ENCODE peak calls at places on chromosomes 11 and 22, in ten cellular contexts. One of them, this sample, is unnamed. For H3K9me3, the result is how much of the 10 kb centered on the place peaks cover.

GRCh38 chr11:60857378-60858232 is 1.9 kb upstream of the PTGDR2 start:
- DNase-seq in suprapubic skin: no peak
- DNase-seq in upper lobe of left lung: no peak
- DNase-seq in transverse colon: no peak
- DNase-seq in SK-N-SH: no peak
- DNase-seq in HepG2: no peak
- DNase-seq in stomach: no peak
- DNase-seq in K562: peak
- DNase-seq in Panc1: no peak
- DNase-seq in H1: no peak
- DNase-seq in this sample: peak

GRCh38 chr11:37695283-37695682 is 1097.2 kb upstream of the RAG2 start:
- DNase-seq in suprapubic skin: no peak
- DNase-seq in upper lobe of left lung: no peak
- DNase-seq in transverse colon: no peak
- DNase-seq in SK-N-SH: no peak
- DNase-seq in HepG2: no peak
- DNase-seq in stomach: no peak
- DNase-seq in K562: no peak
- DNase-seq in Panc1: no peak
- DNase-seq in H1: no peak
- DNase-seq in this sample: no peak

GRCh38 chr11:78221396-78222315 is 32.9 kb downstream of the USP35 start:
- DNase-seq in suprapubic skin: peak
- DNase-seq in upper lobe of left lung: no peak
- DNase-seq in transverse colon: no peak
- DNase-seq in SK-N-SH: no peak
- DNase-seq in HepG2: no peak
- DNase-seq in stomach: no peak
- DNase-seq in K562: no peak
- DNase-seq in Panc1: no peak
- DNase-seq in H1: no peak
- DNase-seq in this sample: no peak

GRCh38 chr11:117888140-117888561 is 11.7 kb upstream of the FXYD6 start:
- DNase-seq in suprapubic skin: no peak
- DNase-seq in upper lobe of left lung: no peak
- DNase-seq in transverse colon: no peak
- DNase-seq in SK-N-SH: no peak
- DNase-seq in HepG2: no peak
- DNase-seq in stomach: no peak
- DNase-seq in K562: no peak
- DNase-seq in Panc1: no peak
- DNase-seq in H1: no peak
- DNase-seq in this sample: no peak

GRCh38 chr11:34180045-34180813 is 74.8 kb downstream of the NAT10 start:
- DNase-seq in suprapubic skin: no peak
- DNase-seq in upper lobe of left lung: no peak
- DNase-seq in transverse colon: no peak
- DNase-seq in SK-N-SH: no peak
- DNase-seq in HepG2: no peak
- DNase-seq in stomach: no peak
- DNase-seq in K562: no peak
- DNase-seq in Panc1: no peak
- DNase-seq in H1: no peak
- DNase-seq in this sample: no peak

GRCh38 chr11:12680246-12680939 is 6.2 kb downstream of the TEAD1 start:
- DNase-seq in suprapubic skin: peak
- DNase-seq in upper lobe of left lung: peak
- DNase-seq in transverse colon: peak
- DNase-seq in SK-N-SH: peak
- DNase-seq in HepG2: peak
- DNase-seq in stomach: peak
- DNase-seq in K562: peak
- DNase-seq in Panc1: no peak
- DNase-seq in H1: peak
- DNase-seq in this sample: no peak

GRCh38 chr11:104073950-104074349 is 37.5 kb downstream of the DDI1 start:
- DNase-seq in suprapubic skin: no peak
- DNase-seq in upper lobe of left lung: no peak
- DNase-seq in transverse colon: no peak
- DNase-seq in SK-N-SH: no peak
- DNase-seq in HepG2: no peak
- DNase-seq in stomach: no peak
- DNase-seq in K562: no peak
- DNase-seq in Panc1: no peak
- DNase-seq in H1: no peak
- DNase-seq in this sample: no peak

GRCh38 chr11:15841898-15842297 is 514.4 kb downstream of the SOX6 start:
- DNase-seq in suprapubic skin: no peak
- DNase-seq in upper lobe of left lung: no peak
- DNase-seq in transverse colon: peak
- DNase-seq in SK-N-SH: peak
- DNase-seq in HepG2: no peak
- DNase-seq in stomach: no peak
- DNase-seq in K562: no peak
- DNase-seq in Panc1: no peak
- DNase-seq in H1: no peak
- DNase-seq in this sample: no peak

GRCh38 chr11:122981388-122982264 is at the start of gene BSX:
- DNase-seq in suprapubic skin: peak
- DNase-seq in upper lobe of left lung: peak
- DNase-seq in transverse colon: peak
- DNase-seq in SK-N-SH: no peak
- DNase-seq in HepG2: peak
- DNase-seq in stomach: peak
- DNase-seq in K562: peak
- DNase-seq in Panc1: no peak
- DNase-seq in H1: peak
- DNase-seq in this sample: no peak
- H3K9me3 ChIP-seq in suprapubic skin: under half
- H3K9me3 ChIP-seq in upper lobe of left lung: under half
- H3K9me3 ChIP-seq in transverse colon: under half
- H3K9me3 ChIP-seq in SK-N-SH: under half
- H3K9me3 ChIP-seq in HepG2: under half
- H3K9me3 ChIP-seq in stomach: under half
- H3K9me3 ChIP-seq in K562: under half
- H3K9me3 ChIP-seq in Panc1: under half
- H3K9me3 ChIP-seq in H1: under half
- H3K9me3 ChIP-seq in this sample: under half

GRCh38 chr11:506950-507726 is at the start of gene RNH1:
- DNase-seq in suprapubic skin: peak
- DNase-seq in upper lobe of left lung: peak
- DNase-seq in transverse colon: peak
- DNase-seq in SK-N-SH: peak
- DNase-seq in HepG2: peak
- DNase-seq in stomach: peak
- DNase-seq in K562: peak
- DNase-seq in Panc1: peak
- DNase-seq in H1: peak
- DNase-seq in this sample: peak

GRCh38 chr11:506238-506949 is 648 bp downstream of the RNH1 start:
- DNase-seq in suprapubic skin: peak
- DNase-seq in upper lobe of left lung: peak
- DNase-seq in transverse colon: peak
- DNase-seq in SK-N-SH: peak
- DNase-seq in HepG2: peak
- DNase-seq in stomach: peak
- DNase-seq in K562: peak
- DNase-seq in Panc1: peak
- DNase-seq in H1: peak
- DNase-seq in this sample: peak

GRCh38 chr11:504053-504993 is 2.7 kb downstream of the RNH1 start:
- DNase-seq in suprapubic skin: peak
- DNase-seq in upper lobe of left lung: peak
- DNase-seq in transverse colon: peak
- DNase-seq in SK-N-SH: no peak
- DNase-seq in HepG2: no peak
- DNase-seq in stomach: peak
- DNase-seq in K562: peak
- DNase-seq in Panc1: no peak
- DNase-seq in H1: no peak
- DNase-seq in this sample: peak

GRCh38 chr11:503179-503981 is 3.7 kb downstream of the RNH1 start:
- DNase-seq in suprapubic skin: peak
- DNase-seq in upper lobe of left lung: peak
- DNase-seq in transverse colon: peak
- DNase-seq in SK-N-SH: no peak
- DNase-seq in HepG2: no peak
- DNase-seq in stomach: no peak
- DNase-seq in K562: peak
- DNase-seq in Panc1: no peak
- DNase-seq in H1: no peak
- DNase-seq in this sample: peak

DNA sequence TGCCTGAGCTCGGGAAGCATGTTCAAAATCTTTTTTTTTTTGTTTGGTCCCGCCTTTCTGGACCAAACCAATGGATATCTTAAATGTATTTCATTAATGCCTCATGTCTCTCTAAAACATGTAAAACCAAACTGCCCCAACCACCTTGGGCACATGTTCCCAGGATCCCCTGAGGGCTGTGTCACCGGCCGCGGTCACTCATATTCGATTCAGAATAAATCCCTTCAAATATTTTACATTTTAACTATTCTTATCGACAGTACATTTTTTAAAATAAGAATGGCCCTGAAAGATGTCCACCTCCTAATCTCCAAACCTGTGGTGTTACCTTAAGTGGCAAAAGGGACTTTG is 2.1 kb downstream of the RNH1 start:
- DNase-seq in suprapubic skin: no peak
- DNase-seq in upper lobe of left lung: no peak
- DNase-seq in transverse colon: no peak
- DNase-seq in SK-N-SH: no peak
- DNase-seq in HepG2: no peak
- DNase-seq in stomach: no peak
- DNase-seq in K562: no peak
- DNase-seq in Panc1: no peak
- DNase-seq in H1: no peak
- DNase-seq in this sample: no peak
- H3K27ac ChIP-seq in suprapubic skin: peak
- H3K27ac ChIP-seq in upper lobe of left lung: peak
- H3K27ac ChIP-seq in transverse colon: peak
- H3K27ac ChIP-seq in SK-N-SH: no peak
- H3K27ac ChIP-seq in HepG2: no peak
- H3K27ac ChIP-seq in stomach: peak
- H3K27ac ChIP-seq in K562: peak
- H3K27ac ChIP-seq in Panc1: peak
- H3K27ac ChIP-seq in H1: no peak
- H3K27ac ChIP-seq in this sample: peak

GRCh38 chr11:121927359-121927758 is 188.7 kb downstream of the BLID start:
- DNase-seq in suprapubic skin: no peak
- DNase-seq in upper lobe of left lung: no peak
- DNase-seq in transverse colon: no peak
- DNase-seq in SK-N-SH: no peak
- DNase-seq in HepG2: no peak
- DNase-seq in stomach: no peak
- DNase-seq in K562: no peak
- DNase-seq in Panc1: no peak
- DNase-seq in H1: no peak
- DNase-seq in this sample: no peak

GRCh38 chr11:121930004-121930965 is 185.7 kb downstream of the BLID start:
- DNase-seq in suprapubic skin: no peak
- DNase-seq in upper lobe of left lung: no peak
- DNase-seq in transverse colon: no peak
- DNase-seq in SK-N-SH: no peak
- DNase-seq in HepG2: no peak
- DNase-seq in stomach: no peak
- DNase-seq in K562: no peak
- DNase-seq in Panc1: no peak
- DNase-seq in H1: no peak
- DNase-seq in this sample: no peak

GRCh38 chr11:121929581-121929980 is 186.4 kb downstream of the BLID start:
- DNase-seq in suprapubic skin: no peak
- DNase-seq in upper lobe of left lung: no peak
- DNase-seq in transverse colon: no peak
- DNase-seq in SK-N-SH: peak
- DNase-seq in HepG2: peak
- DNase-seq in stomach: no peak
- DNase-seq in K562: no peak
- DNase-seq in Panc1: no peak
- DNase-seq in H1: no peak
- DNase-seq in this sample: no peak

GRCh38 chr11:121927789-121928188 is 188.2 kb downstream of the BLID start:
- DNase-seq in suprapubic skin: no peak
- DNase-seq in upper lobe of left lung: no peak
- DNase-seq in transverse colon: no peak
- DNase-seq in SK-N-SH: no peak
- DNase-seq in HepG2: no peak
- DNase-seq in stomach: no peak
- DNase-seq in K562: no peak
- DNase-seq in Panc1: no peak
- DNase-seq in H1: no peak
- DNase-seq in this sample: no peak

DNA sequence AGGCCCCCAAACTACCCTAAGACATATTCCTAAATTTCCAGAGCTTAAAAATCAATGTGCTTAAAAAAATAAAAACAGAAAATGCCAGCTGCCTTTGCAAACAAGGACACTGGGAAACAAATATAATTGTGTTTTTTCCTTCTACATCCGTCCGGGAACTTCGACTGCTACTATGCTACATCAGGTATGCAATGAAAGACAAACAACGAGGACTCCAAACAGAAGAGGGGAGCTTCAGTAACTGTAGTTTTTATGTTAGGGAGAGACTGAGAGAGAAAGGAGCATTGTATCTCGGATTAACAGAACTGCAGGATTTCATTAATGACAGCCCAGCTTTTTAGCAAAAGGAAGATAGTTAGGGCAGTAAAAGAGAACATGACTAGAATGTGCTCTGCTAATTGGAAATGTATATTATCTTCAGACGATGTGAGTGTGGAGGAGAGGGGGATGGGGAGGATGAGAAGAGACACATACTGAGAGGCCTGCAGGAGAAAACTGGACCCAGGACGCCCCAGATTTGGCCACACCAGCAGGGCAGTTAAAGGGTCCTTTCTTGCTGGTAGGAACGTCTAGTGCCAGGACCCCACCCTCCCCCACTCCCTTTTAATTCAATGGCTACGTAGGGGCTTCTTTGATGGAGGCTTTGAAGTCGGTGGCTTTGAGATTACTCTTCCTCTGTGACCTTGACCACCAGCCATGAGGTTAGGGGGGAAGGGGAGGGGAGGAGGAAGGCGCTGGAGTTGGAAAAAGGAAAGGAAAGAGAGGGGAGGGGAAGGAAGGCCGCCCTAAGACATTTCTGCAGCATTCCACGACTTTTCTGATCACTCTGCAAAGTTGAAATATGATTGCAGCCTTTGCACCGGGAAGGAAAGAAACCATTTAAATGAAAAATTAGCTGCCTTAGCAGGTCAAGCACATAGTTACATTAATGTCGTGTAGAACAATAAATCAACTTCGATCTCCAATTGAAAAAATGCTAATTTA is 187.1 kb downstream of the BLID start:
- DNase-seq in suprapubic skin: no peak
- DNase-seq in upper lobe of left lung: no peak
- DNase-seq in transverse colon: no peak
- DNase-seq in SK-N-SH: no peak
- DNase-seq in HepG2: peak
- DNase-seq in stomach: no peak
- DNase-seq in K562: no peak
- DNase-seq in Panc1: no peak
- DNase-seq in H1: no peak
- DNase-seq in this sample: no peak
- TF ChIP-seq POLR2AphosphoS5 in suprapubic skin: no peak
- TF ChIP-seq POLR2AphosphoS5 in upper lobe of left lung: no peak
- TF ChIP-seq POLR2AphosphoS5 in transverse colon: no peak
- TF ChIP-seq POLR2AphosphoS5 in SK-N-SH: no peak
- TF ChIP-seq POLR2AphosphoS5 in HepG2: no peak
- TF ChIP-seq POLR2AphosphoS5 in stomach: no peak
- TF ChIP-seq POLR2AphosphoS5 in K562: no peak
- TF ChIP-seq POLR2AphosphoS5 in Panc1: no peak
- TF ChIP-seq POLR2AphosphoS5 in H1: no peak
- TF ChIP-seq POLR2AphosphoS5 in this sample: no peak

DNA sequence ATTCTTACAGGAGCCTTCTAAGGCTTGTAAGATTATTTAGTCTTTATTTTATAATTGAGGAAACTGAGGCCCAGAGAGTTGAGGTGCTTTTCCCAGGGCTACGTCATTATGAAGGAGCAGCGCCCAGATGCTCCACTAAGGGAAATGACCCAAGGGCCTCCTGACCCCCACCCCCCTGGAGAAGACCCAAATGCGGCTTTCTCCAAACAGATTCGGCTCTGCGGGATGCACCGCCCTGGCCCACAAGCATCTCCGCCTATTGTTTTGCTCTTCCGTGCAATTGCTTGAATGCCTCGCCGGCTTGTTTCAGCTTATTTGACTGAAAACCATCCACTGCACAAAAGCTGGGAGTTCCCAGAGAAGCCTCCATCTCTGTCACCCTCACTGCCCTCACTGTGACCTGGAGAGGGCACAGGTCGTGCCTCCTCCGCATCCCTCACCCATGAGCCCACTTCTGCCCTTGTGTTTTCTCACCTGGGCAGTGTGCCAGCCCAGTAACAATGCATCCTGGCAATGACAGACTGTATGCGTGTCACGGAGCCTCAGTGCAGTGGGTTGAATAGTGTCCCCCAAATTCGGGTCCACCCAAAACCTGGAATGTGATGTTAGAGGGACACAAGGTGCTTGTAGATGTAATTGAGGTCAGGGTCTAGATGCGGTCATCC is 790.2 kb downstream of the TBC1D22A start:
- DNase-seq in suprapubic skin: no peak
- DNase-seq in upper lobe of left lung: no peak
- DNase-seq in transverse colon: no peak
- DNase-seq in SK-N-SH: no peak
- DNase-seq in HepG2: no peak
- DNase-seq in stomach: no peak
- DNase-seq in K562: no peak
- DNase-seq in Panc1: no peak
- DNase-seq in H1: no peak
- DNase-seq in this sample: no peak
- H3K9me3 ChIP-seq in suprapubic skin: under half
- H3K9me3 ChIP-seq in upper lobe of left lung: under half
- H3K9me3 ChIP-seq in transverse colon: under half
- H3K9me3 ChIP-seq in SK-N-SH: under half
- H3K9me3 ChIP-seq in HepG2: under half
- H3K9me3 ChIP-seq in stomach: under half
- H3K9me3 ChIP-seq in K562: under half
- H3K9me3 ChIP-seq in Panc1: under half
- H3K9me3 ChIP-seq in H1: half or more
- H3K9me3 ChIP-seq in this sample: under half

This sample was measured in spleen.